ENCODE peak calls at places on chromosomes 1 and 21, in seven cellular contexts. D is suprapubic skin; J is heart right ventricle; U is left ventricle myocardium inferior; P is CD8-positive, alpha-beta T cell; N is HAP-1; W is AG04450. O is an unnamed sample.

GRCh38 chr1:77888429-77889239 is at the start of gene NEXN:
- DNase-seq in D (peak; percentile 80), J (peak; percentile 83), U (peak; percentile 90), P (no peak), N (peak; percentile 79), W (peak; percentile 67), O (peak; percentile 91)

GRCh38 chr21:15063081-15063820 is 1.5 kb downstream of the NRIP1 start:
- DNase-seq in D (no peak), J (no peak), U (no peak), P (peak; percentile 7), N (no peak), W (no peak), O (no peak)

GRCh38 chr1:51329443-51330325 is 678 bp downstream of the TTC39A start:
- DNase-seq in D (no peak), J (peak; percentile 60), U (peak; percentile 68), P (no peak), N (peak; percentile 20), W (no peak), O (no peak)

GRCh38 chr1:235875236-235875635 is 8.5 kb upstream of the LYST start:
- DNase-seq in D (no peak), J (no peak), U (no peak), P (no peak), N (no peak), W (no peak), O (no peak)

GRCh38 chr1:74579425-74579824 is 67.0 kb upstream of the LRRC53 start:
- DNase-seq in D (no peak), J (no peak), U (no peak), P (no peak), N (no peak), W (no peak), O (no peak)

GRCh38 chr1:221636967-221637366 is 104.9 kb downstream of the DUSP10 start:
- DNase-seq in D (no peak), J (no peak), U (no peak), P (no peak), N (no peak), W (no peak), O (no peak)

GRCh38 chr1:205923663-205924435 is 19.4 kb downstream of the SLC26A9 start:
- DNase-seq in D (peak; percentile 33), J (no peak), U (no peak), P (no peak), N (no peak), W (no peak), O (peak; percentile 48)

GRCh38 chr1:109610609-109611307 is 8.7 kb downstream of the GNAT2 start:
- DNase-seq in D (no peak), J (no peak), U (no peak), P (no peak), N (no peak), W (peak; percentile 21), O (no peak)

GRCh38 chr1:117661027-117661426 is 55.2 kb downstream of the TENT5C start:
- DNase-seq in D (no peak), J (no peak), U (no peak), P (no peak), N (no peak), W (no peak), O (no peak)

GRCh38 chr1:1356166-1356795 is 2.1 kb downstream of the MXRA8 start:
- DNase-seq in D (no peak), J (no peak), U (no peak), P (no peak), N (no peak), W (no peak), O (no peak)
- H3K4me3 ChIP-seq in D (peak overlapping the region; percentile 48), J (peak overlapping the region; percentile 64), U (peak overlapping the region; percentile 69), P (no peak overlapping the region), N (no peak overlapping the region), W (peak overlapping the region; percentile 84), O (peak overlapping the region; percentile 78)

GRCh38 chr1:156675271-156675708 is 1.9 kb downstream of the NES start:
- DNase-seq in D (no peak), J (no peak), U (no peak), P (no peak), N (no peak), W (no peak), O (no peak)
- H3K4me3 ChIP-seq in D (peak overlapping the region; percentile 51), J (peak overlapping the region; percentile 66), U (peak overlapping the region; percentile 90), P (no peak overlapping the region), N (peak overlapping the region; percentile 24), W (peak overlapping the region; percentile 64), O (peak overlapping the region; percentile 48)

GRCh38 chr1:31548518-31548898 is 27.8 kb upstream of the TINAGL1 start:
- DNase-seq in D (no peak), J (no peak), U (no peak), P (no peak), N (peak; percentile 28), W (no peak), O (no peak)
- H3K4me3 ChIP-seq in D (no peak overlapping the region), J (no peak overlapping the region), U (peak overlapping the region; percentile 41), P (no peak overlapping the region), N (no peak overlapping the region), W (no peak overlapping the region), O (no peak overlapping the region)

DNA sequence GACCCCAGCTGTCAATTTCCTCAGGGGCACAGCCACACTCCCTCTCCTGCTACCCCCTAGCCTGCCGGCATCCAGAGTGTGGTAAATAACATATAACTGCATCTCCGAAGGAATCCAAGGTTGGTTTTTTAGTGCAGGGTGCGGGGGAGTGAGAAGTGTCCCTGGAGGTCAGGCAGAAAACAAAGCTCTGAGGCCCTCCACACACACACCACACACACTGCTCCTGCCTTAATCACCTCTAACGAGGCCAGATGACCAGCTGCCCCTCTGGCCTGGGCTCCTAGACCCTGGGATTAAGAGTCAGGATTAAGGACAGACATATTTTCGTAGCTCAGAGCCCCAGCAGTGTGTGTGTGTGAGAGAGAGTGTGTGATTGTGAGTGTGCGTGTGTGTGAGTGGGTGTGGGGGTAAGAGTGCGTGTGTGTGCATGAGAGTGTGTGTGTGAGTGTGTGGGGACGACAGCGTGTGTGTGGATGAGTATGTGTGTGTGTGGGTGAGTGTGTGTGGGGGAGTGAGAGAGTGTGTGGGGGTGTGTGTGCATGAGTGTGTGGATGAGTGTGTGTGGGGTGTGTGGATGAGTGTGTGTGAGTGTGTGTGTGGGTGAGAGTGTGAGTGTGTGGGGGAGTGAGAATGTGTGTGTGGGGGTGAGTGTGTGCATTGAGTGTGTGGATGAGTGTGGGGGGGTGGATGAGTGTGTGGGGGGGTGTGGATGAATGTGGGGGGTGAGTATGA is 14.6 kb downstream of the SDC3 start:
- DNase-seq in D (no peak), J (no peak), U (no peak), P (no peak), N (no peak), W (no peak), O (no peak)
- H3K4me3 ChIP-seq in D (no peak overlapping the region), J (no peak overlapping the region), U (no peak overlapping the region), P (no peak overlapping the region), N (no peak overlapping the region), W (no peak overlapping the region), O (no peak overlapping the region)

GRCh38 chr1:27960762-27961645 is 1.2 kb downstream of the XKR8 start:
- DNase-seq in D (no peak), J (no peak), U (no peak), P (no peak), N (no peak), W (no peak), O (peak; percentile 31)

GRCh38 chr1:27959792-27960603 is at the start of gene XKR8:
- DNase-seq in D (peak; percentile 88), J (peak; percentile 76), U (peak; percentile 83), P (peak; percentile 83), N (peak; percentile 89), W (peak; percentile 23), O (peak; percentile 69)

GRCh38 chr1:27963393-27963792 is 3.6 kb downstream of the XKR8 start:
- DNase-seq in D (peak; percentile 55), J (no peak), U (no peak), P (no peak), N (no peak), W (no peak), O (no peak)

GRCh38 chr1:27958513-27958912 is 1.3 kb upstream of the XKR8 start:
- DNase-seq in D (no peak), J (no peak), U (no peak), P (no peak), N (no peak), W (no peak), O (no peak)

GRCh38 chr1:27961646-27962221 is 2.0 kb downstream of the XKR8 start:
- DNase-seq in D (no peak), J (no peak), U (no peak), P (no peak), N (peak; percentile 26), W (no peak), O (no peak)
- H3K4me3 ChIP-seq in D (peak overlapping the region; percentile 87), J (peak overlapping the region; percentile 88), U (peak overlapping the region; percentile 83), P (no peak overlapping the region), N (no peak overlapping the region), W (no peak overlapping the region), O (peak overlapping the region; percentile 72)

DNA sequence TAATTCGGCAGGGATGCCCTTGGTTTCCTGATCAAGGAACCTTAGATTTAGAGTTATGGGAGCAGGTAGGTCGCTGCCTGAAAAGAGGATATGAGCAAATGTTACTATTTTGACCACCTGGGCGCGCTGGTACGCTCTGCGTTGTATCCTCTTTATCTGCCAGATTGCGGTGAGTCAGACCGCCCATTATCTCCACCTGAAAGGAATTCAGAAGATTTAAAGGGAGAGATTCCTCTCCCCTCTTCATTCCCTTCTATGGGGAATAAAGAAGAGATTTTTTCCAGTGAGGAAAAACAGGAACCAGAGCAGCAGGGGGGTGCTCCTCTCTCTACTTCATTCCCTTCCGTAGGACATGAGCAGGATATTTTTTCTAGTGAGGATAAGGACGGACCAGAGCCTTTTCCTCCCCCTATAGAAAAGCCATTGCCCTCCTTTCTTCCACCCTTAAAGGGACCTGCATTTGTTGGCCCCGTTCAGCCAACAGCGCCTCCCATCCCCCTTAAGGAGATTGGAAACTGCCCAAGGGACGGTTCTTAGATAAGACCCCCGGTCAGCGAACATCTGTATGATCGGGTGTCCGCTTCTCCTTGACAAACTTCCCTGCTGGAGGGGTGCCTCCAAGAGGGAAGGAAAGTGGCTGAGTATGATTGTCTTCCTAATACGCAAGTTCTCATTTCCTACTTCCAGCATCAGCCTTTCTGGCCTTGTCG is 34.1 kb downstream of the CLCA1 start:
- DNase-seq in D (no peak), J (peak; percentile 50), U (no peak), P (no peak), N (peak; percentile 45), W (no peak), O (no peak)
- H3K4me3 ChIP-seq in D (peak overlapping the region; percentile 31), J (peak overlapping the region; percentile 40), U (peak overlapping the region; percentile 59), P (peak overlapping the region; percentile 61), N (no peak overlapping the region), W (no peak overlapping the region), O (no peak overlapping the region)

O was measured in tibial artery.